ENCODE peak calls at places on chromosomes 11 and 22, in ten cellular contexts. F, P, X, Z, O, Q, S, U, M and L are unnamed samples.
A peak's percentile ranks its signal among the peaks of the same experiment; 100 is the strongest.

GRCh38 chr11:73939096-73939495 is 11.7 kb upstream of the DNAJB13 start:
- DNase-seq in F (no peak), P (no peak), X (peak; percentile 17), Z (no peak), O (no peak), Q (no peak), S (no peak), U (no peak), M (no peak), L (no peak)

GRCh38 chr11:88318017-88318416 is 19.5 kb downstream of the CTSC start:
- DNase-seq in F (no peak), P (no peak), X (no peak), Z (no peak), O (no peak), Q (no peak), S (no peak), U (no peak), M (no peak), L (no peak)

GRCh38 chr11:122197055-122197987 is 81.3 kb upstream of the BLID start:
- DNase-seq in F (no peak), P (no peak), X (peak; percentile 100), Z (peak; percentile 51), O (no peak), Q (no peak), S (no peak), U (no peak), M (no peak), L (peak; percentile 89)

GRCh38 chr22:36776722-36777121 is 803 bp upstream of the IFT27 start:
- DNase-seq in F (no peak), P (no peak), X (no peak), Z (no peak), O (no peak), Q (no peak), S (no peak), U (no peak), M (no peak), L (no peak)

GRCh38 chr11:13114566-13115465 is 105.7 kb downstream of the RASSF10 start:
- DNase-seq in F (peak; percentile 69), P (no peak), X (peak; percentile 25), Z (peak; percentile 81), O (no peak), Q (no peak), S (no peak), U (no peak), M (peak; percentile 41), L (peak; percentile 35)

GRCh38 chr11:43580735-43581369 is 99.7 kb upstream of the HSD17B12 start:
- DNase-seq in F (peak; percentile 70), P (peak; percentile 56), X (no peak), Z (no peak), O (no peak), Q (no peak), S (no peak), U (no peak), M (peak; percentile 70), L (peak; percentile 88)

GRCh38 chr11:13229136-13229535 is 48.5 kb upstream of the BMAL1 start:
- DNase-seq in F (no peak), P (no peak), X (no peak), Z (no peak), O (no peak), Q (no peak), S (no peak), U (no peak), M (no peak), L (peak; percentile 37)

GRCh38 chr11:837990-838307 is 4.4 kb downstream of the POLR2L start:
- DNase-seq in F (no peak), P (no peak), X (no peak), Z (no peak), O (no peak), Q (no peak), S (no peak), U (no peak), M (no peak), L (no peak)

GRCh38 chr11:79471071-79471470 is 30.2 kb upstream of the TENM4 start:
- DNase-seq in F (peak; percentile 48), P (no peak), X (peak; percentile 14), Z (no peak), O (no peak), Q (no peak), S (no peak), U (no peak), M (no peak), L (no peak)

DNA sequence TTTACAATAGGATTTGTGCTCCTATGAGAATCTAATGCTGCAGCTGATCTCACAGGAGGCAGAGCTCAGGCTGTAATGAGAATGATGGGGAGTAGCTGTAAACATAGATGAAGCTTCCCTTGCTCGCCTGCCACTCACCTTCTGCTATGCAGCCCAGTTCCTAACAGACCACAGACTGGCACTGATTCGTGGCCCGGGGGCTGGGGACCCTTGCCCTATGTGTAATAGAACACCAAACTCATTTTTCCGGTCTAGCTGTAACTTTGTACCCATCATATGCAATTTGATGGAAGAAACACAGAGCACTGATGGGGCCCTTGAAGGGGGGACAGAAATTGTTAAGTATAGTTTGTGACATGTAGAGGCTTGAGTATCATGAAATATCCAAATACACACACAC is 79.6 kb upstream of the OR5AK2 start:
- DNase-seq in F (no peak), P (no peak), X (no peak), Z (no peak), O (no peak), Q (no peak), S (no peak), U (no peak), M (no peak), L (no peak)
- H3K4me1 ChIP-seq in F (no peaks in the 10 kb centered on the region), P (no peaks in the 10 kb centered on the region), X (peaks cover 47% of the 10 kb centered on the region), Z (peaks cover 11% of the 10 kb centered on the region), O (no peaks in the 10 kb centered on the region), Q (no peaks in the 10 kb centered on the region), S (no peaks in the 10 kb centered on the region), U (no peaks in the 10 kb centered on the region), M (no peaks in the 10 kb centered on the region), L (no peaks in the 10 kb centered on the region)

GRCh38 chr11:96290631-96291030 is 52.4 kb downstream of the MAML2 start:
- DNase-seq in F (no peak), P (no peak), X (no peak), Z (no peak), O (no peak), Q (no peak), S (no peak), U (no peak), M (no peak), L (no peak)

GRCh38 chr11:96294289-96294688 is 48.7 kb downstream of the MAML2 start:
- DNase-seq in F (no peak), P (no peak), X (no peak), Z (no peak), O (no peak), Q (no peak), S (no peak), U (no peak), M (no peak), L (no peak)

GRCh38 chr11:96293583-96293982 is 49.4 kb downstream of the MAML2 start:
- DNase-seq in F (no peak), P (no peak), X (no peak), Z (no peak), O (no peak), Q (no peak), S (no peak), U (peak; percentile 13), M (no peak), L (no peak)

GRCh38 chr11:96292291-96293010 is 50.5 kb downstream of the MAML2 start:
- DNase-seq in F (no peak), P (no peak), X (no peak), Z (no peak), O (no peak), Q (no peak), S (no peak), U (no peak), M (no peak), L (no peak)

GRCh38 chr11:96293109-96293508 is 49.9 kb downstream of the MAML2 start:
- DNase-seq in F (no peak), P (no peak), X (no peak), Z (no peak), O (no peak), Q (no peak), S (no peak), U (no peak), M (no peak), L (peak; percentile 55)
- H3K4me1 ChIP-seq in F (no peaks in the 10 kb centered on the region), P (peaks cover 14% of the 10 kb centered on the region), X (peaks cover 3% of the 10 kb centered on the region), Z (no peaks in the 10 kb centered on the region), O (no peaks in the 10 kb centered on the region), Q (peaks cover 27% of the 10 kb centered on the region), S (peaks cover 9% of the 10 kb centered on the region), U (peaks cover 18% of the 10 kb centered on the region), M (no peaks in the 10 kb centered on the region), L (peaks cover 23% of the 10 kb centered on the region)

DNA sequence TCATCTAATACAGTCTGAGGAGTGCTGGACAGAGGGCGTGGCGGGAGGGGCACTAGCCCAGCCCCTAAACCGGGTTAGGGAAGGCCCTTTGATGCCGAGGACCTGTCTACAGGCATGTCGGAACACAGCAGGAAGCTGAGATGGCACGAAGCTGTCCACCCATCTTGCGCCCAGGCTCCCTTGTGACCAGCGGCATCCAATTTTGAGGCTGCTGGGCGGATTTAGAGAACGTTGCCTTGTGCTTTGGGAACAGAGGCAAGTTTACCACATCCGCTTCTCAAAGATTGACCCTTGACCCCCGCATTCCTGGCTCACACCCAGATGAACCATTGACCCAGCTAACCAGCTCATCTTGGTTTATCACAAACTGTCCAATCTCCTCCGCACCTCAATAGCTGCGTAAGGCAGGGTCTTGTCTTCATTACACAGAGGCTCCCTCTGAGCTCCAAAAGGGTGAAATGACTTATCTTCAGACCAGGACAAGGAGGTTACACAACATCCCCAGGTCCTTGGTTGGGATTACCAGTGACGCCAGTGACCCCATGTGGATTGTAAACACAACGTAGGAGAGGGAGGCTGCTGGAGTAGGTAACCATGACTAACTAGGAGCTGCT is 4.5 kb downstream of the FAM83F start:
- DNase-seq in F (no peak), P (peak; percentile 47), X (no peak), Z (peak; percentile 76), O (peak; percentile 42), Q (no peak), S (no peak), U (no peak), M (no peak), L (no peak)
- H3K4me1 ChIP-seq in F (peaks cover 82% of the 10 kb centered on the region), P (peaks cover 27% of the 10 kb centered on the region), X (peaks cover 28% of the 10 kb centered on the region), Z (peaks cover 61% of the 10 kb centered on the region), O (peaks cover 32% of the 10 kb centered on the region), Q (no peaks in the 10 kb centered on the region), S (peaks cover 9% of the 10 kb centered on the region), U (peaks cover 10% of the 10 kb centered on the region), M (no peaks in the 10 kb centered on the region), L (no peaks in the 10 kb centered on the region)

GRCh38 chr11:47916361-47916841 is 64.0 kb upstream of the PTPRJ start:
- DNase-seq in F (no peak), P (peak; percentile 86), X (no peak), Z (peak; percentile 43), O (no peak), Q (no peak), S (no peak), U (no peak), M (peak; percentile 79), L (no peak)

GRCh38 chr11:47917643-47918369 is 62.6 kb upstream of the PTPRJ start:
- DNase-seq in F (peak; percentile 66), P (peak; percentile 93), X (peak; percentile 7), Z (peak; percentile 80), O (peak; percentile 35), Q (peak; percentile 90), S (no peak), U (no peak), M (peak; percentile 91), L (no peak)

GRCh38 chr11:47915407-47916137 is 64.8 kb upstream of the PTPRJ start:
- DNase-seq in F (no peak), P (no peak), X (no peak), Z (no peak), O (no peak), Q (no peak), S (no peak), U (no peak), M (peak; percentile 94), L (no peak)

GRCh38 chr11:47918882-47919495 is 61.4 kb upstream of the PTPRJ start:
- DNase-seq in F (no peak), P (no peak), X (peak; percentile 57), Z (no peak), O (no peak), Q (no peak), S (no peak), U (no peak), M (no peak), L (peak; percentile 72)

GRCh38 chr11:47918370-47918690 is 62.0 kb upstream of the PTPRJ start:
- DNase-seq in F (no peak), P (no peak), X (no peak), Z (no peak), O (no peak), Q (no peak), S (no peak), U (no peak), M (no peak), L (peak; percentile 62)
- H3K4me1 ChIP-seq in F (peaks cover 5% of the 10 kb centered on the region), P (peaks cover 5% of the 10 kb centered on the region), X (peaks cover 9% of the 10 kb centered on the region), Z (peaks cover 14% of the 10 kb centered on the region), O (no peaks in the 10 kb centered on the region), Q (peaks cover 49% of the 10 kb centered on the region), S (peaks cover 48% of the 10 kb centered on the region), U (peaks cover 37% of the 10 kb centered on the region), M (peaks cover 74% of the 10 kb centered on the region), L (peaks cover 20% of the 10 kb centered on the region)